ENCODE peak calls at places on chromosomes 11 and 22, in seven cellular contexts. One of them, this sample, is unnamed. For H3K4me1, the result is how much of the 10 kb centered on the place peaks cover.

GRCh38 chr22:28171135-28171534 is 252.1 kb upstream of the PITPNB start:
- DNase-seq in HCT116: no peak
- DNase-seq in CD8-positive, alpha-beta T cell: no peak
- DNase-seq in gastrocnemius medialis: no peak
- DNase-seq in upper lobe of right lung: no peak
- DNase-seq in psoas muscle: no peak
- DNase-seq in naive thymus-derived CD4-positive, alpha-beta T cell: no peak
- DNase-seq in this sample: no peak

GRCh38 chr22:37607912-37608476 is 640 bp upstream of the GGA1 start:
- DNase-seq in HCT116: no peak
- DNase-seq in CD8-positive, alpha-beta T cell: no peak
- DNase-seq in gastrocnemius medialis: no peak
- DNase-seq in upper lobe of right lung: no peak
- DNase-seq in psoas muscle: no peak
- DNase-seq in naive thymus-derived CD4-positive, alpha-beta T cell: no peak
- DNase-seq in this sample: no peak

GRCh38 chr22:49373801-49374226 is 453.9 kb downstream of the BRD1 start:
- DNase-seq in HCT116: no peak
- DNase-seq in CD8-positive, alpha-beta T cell: no peak
- DNase-seq in gastrocnemius medialis: no peak
- DNase-seq in upper lobe of right lung: no peak
- DNase-seq in psoas muscle: no peak
- DNase-seq in naive thymus-derived CD4-positive, alpha-beta T cell: no peak
- DNase-seq in this sample: no peak

GRCh38 chr11:64918056-64918455 is 1.0 kb upstream of the ATG2A start:
- DNase-seq in HCT116: no peak
- DNase-seq in CD8-positive, alpha-beta T cell: no peak
- DNase-seq in gastrocnemius medialis: no peak
- DNase-seq in upper lobe of right lung: no peak
- DNase-seq in psoas muscle: no peak
- DNase-seq in naive thymus-derived CD4-positive, alpha-beta T cell: no peak
- DNase-seq in this sample: no peak

GRCh38 chr11:123194308-123195181 is 503 bp downstream of the CLMP start:
- DNase-seq in HCT116: no peak
- DNase-seq in CD8-positive, alpha-beta T cell: no peak
- DNase-seq in gastrocnemius medialis: no peak
- DNase-seq in upper lobe of right lung: peak
- DNase-seq in psoas muscle: peak
- DNase-seq in naive thymus-derived CD4-positive, alpha-beta T cell: no peak
- DNase-seq in this sample: peak

GRCh38 chr22:43168416-43169309 is 17.3 kb downstream of the TSPO start:
- DNase-seq in HCT116: no peak
- DNase-seq in CD8-positive, alpha-beta T cell: no peak
- DNase-seq in gastrocnemius medialis: no peak
- DNase-seq in upper lobe of right lung: peak
- DNase-seq in psoas muscle: no peak
- DNase-seq in naive thymus-derived CD4-positive, alpha-beta T cell: no peak
- DNase-seq in this sample: no peak

GRCh38 chr11:128195057-128195751 is 392.2 kb downstream of the ETS1 start:
- DNase-seq in HCT116: no peak
- DNase-seq in CD8-positive, alpha-beta T cell: peak
- DNase-seq in gastrocnemius medialis: no peak
- DNase-seq in upper lobe of right lung: no peak
- DNase-seq in psoas muscle: no peak
- DNase-seq in naive thymus-derived CD4-positive, alpha-beta T cell: peak
- DNase-seq in this sample: no peak

GRCh38 chr22:44142421-44143116 is 38.2 kb upstream of the PARVG start:
- DNase-seq in HCT116: no peak
- DNase-seq in CD8-positive, alpha-beta T cell: no peak
- DNase-seq in gastrocnemius medialis: no peak
- DNase-seq in upper lobe of right lung: no peak
- DNase-seq in psoas muscle: no peak
- DNase-seq in naive thymus-derived CD4-positive, alpha-beta T cell: no peak
- DNase-seq in this sample: no peak

GRCh38 chr22:49838771-49839717 is 11.4 kb upstream of the BRD1 start:
- DNase-seq in HCT116: no peak
- DNase-seq in CD8-positive, alpha-beta T cell: peak
- DNase-seq in gastrocnemius medialis: no peak
- DNase-seq in upper lobe of right lung: no peak
- DNase-seq in psoas muscle: peak
- DNase-seq in naive thymus-derived CD4-positive, alpha-beta T cell: peak
- DNase-seq in this sample: no peak

DNA sequence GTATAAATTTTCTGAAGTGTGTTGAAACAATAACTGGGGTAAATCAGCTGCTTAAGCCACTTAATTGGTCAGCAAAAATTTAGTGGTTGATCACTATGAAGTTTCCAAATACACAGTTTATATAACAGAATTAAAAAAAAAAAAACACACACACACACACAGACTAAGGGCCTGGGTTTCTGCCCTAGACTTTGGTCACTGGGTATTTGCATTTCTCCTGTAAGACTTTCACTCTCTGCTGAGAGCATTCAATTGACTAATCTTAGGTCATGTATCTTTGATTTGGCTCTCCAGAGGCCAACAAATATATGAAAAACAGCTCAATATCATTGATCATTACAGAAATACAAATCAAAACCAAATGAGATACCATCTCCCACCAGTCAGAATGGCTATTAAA is 214.3 kb downstream of the KCNA4 start:
- DNase-seq in HCT116: no peak
- DNase-seq in CD8-positive, alpha-beta T cell: no peak
- DNase-seq in gastrocnemius medialis: no peak
- DNase-seq in upper lobe of right lung: no peak
- DNase-seq in psoas muscle: no peak
- DNase-seq in naive thymus-derived CD4-positive, alpha-beta T cell: no peak
- DNase-seq in this sample: no peak
- H3K27ac ChIP-seq in HCT116: no peak
- H3K27ac ChIP-seq in CD8-positive, alpha-beta T cell: no peak
- H3K27ac ChIP-seq in gastrocnemius medialis: no peak
- H3K27ac ChIP-seq in upper lobe of right lung: no peak
- H3K27ac ChIP-seq in psoas muscle: no peak
- H3K27ac ChIP-seq in naive thymus-derived CD4-positive, alpha-beta T cell: no peak
- H3K27ac ChIP-seq in this sample: no peak

DNA sequence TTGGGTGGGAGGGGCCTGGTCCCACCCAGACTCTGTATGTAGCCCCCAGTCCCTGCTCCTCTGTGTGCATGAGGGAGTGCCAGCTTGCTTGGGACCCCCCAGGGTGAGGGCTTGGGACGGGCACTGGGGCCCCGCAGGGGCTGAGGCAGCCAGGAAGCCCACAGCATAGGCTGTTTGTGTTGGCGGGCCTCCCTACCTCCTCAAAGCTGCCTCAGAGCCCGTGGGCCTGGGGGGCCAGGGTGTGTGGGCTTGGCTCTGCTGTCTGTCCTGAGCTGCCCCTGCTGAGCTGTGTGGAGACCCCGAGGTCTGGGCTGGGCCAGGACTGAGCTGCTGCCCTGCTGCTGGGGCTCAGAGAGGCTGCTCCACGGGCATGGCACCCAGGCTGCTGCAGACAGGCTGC is 3.2 kb downstream of the TSPAN4 start:
- DNase-seq in HCT116: no peak
- DNase-seq in CD8-positive, alpha-beta T cell: no peak
- DNase-seq in gastrocnemius medialis: no peak
- DNase-seq in upper lobe of right lung: no peak
- DNase-seq in psoas muscle: no peak
- DNase-seq in naive thymus-derived CD4-positive, alpha-beta T cell: no peak
- DNase-seq in this sample: no peak
- H3K4me1 ChIP-seq in HCT116: under half
- H3K4me1 ChIP-seq in CD8-positive, alpha-beta T cell: under half
- H3K4me1 ChIP-seq in gastrocnemius medialis: under half
- H3K4me1 ChIP-seq in upper lobe of right lung: under half
- H3K4me1 ChIP-seq in psoas muscle: under half
- H3K4me1 ChIP-seq in naive thymus-derived CD4-positive, alpha-beta T cell: under half
- H3K4me1 ChIP-seq in this sample: under half

GRCh38 chr22:19691007-19691720 is 23.1 kb upstream of the SEPTIN5 start:
- DNase-seq in HCT116: no peak
- DNase-seq in CD8-positive, alpha-beta T cell: no peak
- DNase-seq in gastrocnemius medialis: no peak
- DNase-seq in upper lobe of right lung: peak
- DNase-seq in psoas muscle: no peak
- DNase-seq in naive thymus-derived CD4-positive, alpha-beta T cell: no peak
- DNase-seq in this sample: no peak
- H3K27ac ChIP-seq in HCT116: peak
- H3K27ac ChIP-seq in CD8-positive, alpha-beta T cell: no peak
- H3K27ac ChIP-seq in gastrocnemius medialis: no peak
- H3K27ac ChIP-seq in upper lobe of right lung: no peak
- H3K27ac ChIP-seq in psoas muscle: no peak
- H3K27ac ChIP-seq in naive thymus-derived CD4-positive, alpha-beta T cell: no peak
- H3K27ac ChIP-seq in this sample: no peak

DNA sequence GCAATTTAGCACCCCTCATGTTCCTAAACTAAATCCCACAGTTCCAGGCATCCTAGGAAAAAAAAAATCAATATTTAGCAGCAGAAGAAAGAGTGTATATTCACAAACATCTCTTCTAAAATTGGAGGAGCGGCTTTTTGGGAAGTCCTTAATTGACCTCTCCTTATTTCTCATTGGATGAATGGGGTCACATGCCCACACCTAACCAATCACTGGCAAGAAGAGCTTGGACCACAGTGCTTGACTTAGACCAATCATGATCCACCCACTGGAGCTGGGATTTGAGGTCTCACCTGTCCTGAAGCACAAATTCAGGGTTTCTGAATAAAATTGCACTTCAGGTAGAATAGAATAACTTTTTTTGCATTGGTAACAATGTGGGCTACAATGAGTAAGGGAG is 16.0 kb downstream of the CD44 start:
- DNase-seq in HCT116: no peak
- DNase-seq in CD8-positive, alpha-beta T cell: no peak
- DNase-seq in gastrocnemius medialis: no peak
- DNase-seq in upper lobe of right lung: no peak
- DNase-seq in psoas muscle: no peak
- DNase-seq in naive thymus-derived CD4-positive, alpha-beta T cell: no peak
- DNase-seq in this sample: no peak
- H3K4me1 ChIP-seq in HCT116: half or more
- H3K4me1 ChIP-seq in CD8-positive, alpha-beta T cell: half or more
- H3K4me1 ChIP-seq in gastrocnemius medialis: under half
- H3K4me1 ChIP-seq in upper lobe of right lung: under half
- H3K4me1 ChIP-seq in psoas muscle: under half
- H3K4me1 ChIP-seq in naive thymus-derived CD4-positive, alpha-beta T cell: half or more
- H3K4me1 ChIP-seq in this sample: under half

GRCh38 chr22:31329029-31329428 is 17.1 kb downstream of the PATZ1 start:
- DNase-seq in HCT116: no peak
- DNase-seq in CD8-positive, alpha-beta T cell: no peak
- DNase-seq in gastrocnemius medialis: no peak
- DNase-seq in upper lobe of right lung: no peak
- DNase-seq in psoas muscle: no peak
- DNase-seq in naive thymus-derived CD4-positive, alpha-beta T cell: no peak
- DNase-seq in this sample: peak
- H3K27ac ChIP-seq in HCT116: no peak
- H3K27ac ChIP-seq in CD8-positive, alpha-beta T cell: no peak
- H3K27ac ChIP-seq in gastrocnemius medialis: peak
- H3K27ac ChIP-seq in upper lobe of right lung: no peak
- H3K27ac ChIP-seq in psoas muscle: peak
- H3K27ac ChIP-seq in naive thymus-derived CD4-positive, alpha-beta T cell: no peak
- H3K27ac ChIP-seq in this sample: peak

GRCh38 chr22:46009730-46010129 is 32.8 kb upstream of the WNT7B start:
- DNase-seq in HCT116: no peak
- DNase-seq in CD8-positive, alpha-beta T cell: no peak
- DNase-seq in gastrocnemius medialis: no peak
- DNase-seq in upper lobe of right lung: peak
- DNase-seq in psoas muscle: no peak
- DNase-seq in naive thymus-derived CD4-positive, alpha-beta T cell: no peak
- DNase-seq in this sample: no peak
- H3K4me1 ChIP-seq in HCT116: under half
- H3K4me1 ChIP-seq in CD8-positive, alpha-beta T cell: under half
- H3K4me1 ChIP-seq in gastrocnemius medialis: under half
- H3K4me1 ChIP-seq in upper lobe of right lung: under half
- H3K4me1 ChIP-seq in psoas muscle: under half
- H3K4me1 ChIP-seq in naive thymus-derived CD4-positive, alpha-beta T cell: under half
- H3K4me1 ChIP-seq in this sample: under half

DNA sequence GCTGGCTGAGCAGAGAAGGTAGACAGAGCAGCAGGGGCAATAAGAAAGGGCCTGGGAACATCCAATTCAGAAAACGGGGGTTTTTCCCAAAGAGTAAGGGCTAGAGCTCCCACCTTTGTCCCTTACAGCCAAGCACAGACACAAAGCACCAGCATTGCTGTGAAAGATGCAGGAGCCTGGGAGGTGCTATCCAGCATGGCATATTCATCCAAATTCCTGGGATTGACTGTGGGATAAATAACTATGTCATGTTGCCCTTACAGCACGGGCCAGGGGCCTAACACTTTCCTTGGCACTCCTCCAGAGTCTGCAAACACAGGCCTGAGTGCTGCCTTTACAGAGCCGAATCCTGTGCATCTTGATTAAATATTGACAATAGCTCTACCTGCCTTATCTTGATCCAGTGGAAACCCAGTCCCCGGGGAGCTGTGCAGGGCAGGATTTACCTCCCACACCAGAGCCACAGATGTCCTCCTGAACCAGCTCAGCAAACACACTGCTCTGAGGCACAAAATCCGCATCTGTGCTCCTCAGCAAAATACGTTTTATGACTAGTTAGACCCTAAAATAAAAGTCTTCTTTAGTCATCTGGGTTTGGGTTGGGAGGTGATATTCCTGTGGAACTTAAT is 36.3 kb downstream of the POU2AF3 start:
- DNase-seq in HCT116: no peak
- DNase-seq in CD8-positive, alpha-beta T cell: no peak
- DNase-seq in gastrocnemius medialis: no peak
- DNase-seq in upper lobe of right lung: no peak
- DNase-seq in psoas muscle: no peak
- DNase-seq in naive thymus-derived CD4-positive, alpha-beta T cell: no peak
- DNase-seq in this sample: no peak
- H3K27ac ChIP-seq in HCT116: no peak
- H3K27ac ChIP-seq in CD8-positive, alpha-beta T cell: no peak
- H3K27ac ChIP-seq in gastrocnemius medialis: no peak
- H3K27ac ChIP-seq in upper lobe of right lung: peak
- H3K27ac ChIP-seq in psoas muscle: no peak
- H3K27ac ChIP-seq in naive thymus-derived CD4-positive, alpha-beta T cell: no peak
- H3K27ac ChIP-seq in this sample: no peak

This sample was measured in SJCRH30.